ENCODE peak calls at places on chromosomes 1 and 21, in nine cellular contexts. One of them, this sample, is unnamed.

GRCh38 chr1:156602557-156602993 is 1.3 kb upstream of the GPATCH4 start:
- DNase-seq in Peyer's patch: no peak
- DNase-seq in prostate gland: peak
- DNase-seq in testis: no peak
- DNase-seq in IMR-90: no peak
- DNase-seq in ovary: no peak
- DNase-seq in endothelial cell of umbilical vein: no peak
- DNase-seq in stomach: no peak
- DNase-seq in K562: peak
- DNase-seq in this sample: no peak

GRCh38 chr1:14486401-14487110 is 111.9 kb upstream of the KAZN start:
- DNase-seq in endothelial cell of umbilical vein: no peak
- DNase-seq in K562: no peak
- DNase-seq in stomach: no peak
- DNase-seq in IMR-90: peak
- DNase-seq in testis: no peak
- DNase-seq in Peyer's patch: no peak
- DNase-seq in prostate gland: no peak
- DNase-seq in ovary: no peak
- DNase-seq in this sample: peak

GRCh38 chr1:85030536-85030935 is 17.8 kb downstream of the MCOLN3 start:
- DNase-seq in testis: no peak
- DNase-seq in prostate gland: no peak
- DNase-seq in endothelial cell of umbilical vein: no peak
- DNase-seq in ovary: no peak
- DNase-seq in IMR-90: no peak
- DNase-seq in Peyer's patch: no peak
- DNase-seq in stomach: no peak
- DNase-seq in K562: no peak
- DNase-seq in this sample: no peak

GRCh38 chr1:15848929-15849774 is 1.6 kb downstream of the SPEN start:
- DNase-seq in K562: peak
- DNase-seq in stomach: peak
- DNase-seq in IMR-90: peak
- DNase-seq in endothelial cell of umbilical vein: peak
- DNase-seq in prostate gland: peak
- DNase-seq in testis: peak
- DNase-seq in Peyer's patch: peak
- DNase-seq in ovary: peak
- DNase-seq in this sample: peak

GRCh38 chr1:159937014-159937750 is 8.2 kb downstream of the IGSF9 start:
- DNase-seq in endothelial cell of umbilical vein: no peak
- DNase-seq in testis: no peak
- DNase-seq in ovary: no peak
- DNase-seq in K562: no peak
- DNase-seq in IMR-90: no peak
- DNase-seq in Peyer's patch: peak
- DNase-seq in prostate gland: no peak
- DNase-seq in stomach: peak
- DNase-seq in this sample: no peak

GRCh38 chr1:182754915-182755314 is 34.7 kb upstream of the NPL start:
- DNase-seq in testis: no peak
- DNase-seq in endothelial cell of umbilical vein: no peak
- DNase-seq in stomach: no peak
- DNase-seq in IMR-90: no peak
- DNase-seq in ovary: no peak
- DNase-seq in prostate gland: no peak
- DNase-seq in K562: no peak
- DNase-seq in Peyer's patch: no peak
- DNase-seq in this sample: no peak

GRCh38 chr1:171664976-171665375 is 12.5 kb upstream of the MYOC start:
- DNase-seq in testis: no peak
- DNase-seq in IMR-90: no peak
- DNase-seq in Peyer's patch: no peak
- DNase-seq in ovary: no peak
- DNase-seq in prostate gland: no peak
- DNase-seq in K562: no peak
- DNase-seq in stomach: no peak
- DNase-seq in endothelial cell of umbilical vein: no peak
- DNase-seq in this sample: no peak

GRCh38 chr21:42414066-42414465 is 10.4 kb downstream of the UBASH3A start:
- DNase-seq in Peyer's patch: peak
- DNase-seq in stomach: no peak
- DNase-seq in testis: no peak
- DNase-seq in IMR-90: no peak
- DNase-seq in prostate gland: no peak
- DNase-seq in ovary: no peak
- DNase-seq in endothelial cell of umbilical vein: no peak
- DNase-seq in K562: no peak
- DNase-seq in this sample: no peak

GRCh38 chr1:200379431-200379755 is 30.4 kb downstream of the ZNF281 start:
- DNase-seq in ovary: no peak
- DNase-seq in Peyer's patch: no peak
- DNase-seq in K562: no peak
- DNase-seq in prostate gland: no peak
- DNase-seq in IMR-90: peak
- DNase-seq in endothelial cell of umbilical vein: no peak
- DNase-seq in testis: no peak
- DNase-seq in stomach: no peak
- DNase-seq in this sample: no peak

GRCh38 chr1:172616646-172617045 is 42.3 kb upstream of the FASLG start:
- DNase-seq in K562: no peak
- DNase-seq in prostate gland: no peak
- DNase-seq in Peyer's patch: no peak
- DNase-seq in stomach: no peak
- DNase-seq in IMR-90: no peak
- DNase-seq in ovary: no peak
- DNase-seq in endothelial cell of umbilical vein: no peak
- DNase-seq in testis: no peak
- DNase-seq in this sample: no peak

GRCh38 chr1:186443638-186444037 is 17.3 kb downstream of the PDC start:
- DNase-seq in stomach: no peak
- DNase-seq in IMR-90: no peak
- DNase-seq in ovary: no peak
- DNase-seq in prostate gland: no peak
- DNase-seq in testis: no peak
- DNase-seq in endothelial cell of umbilical vein: no peak
- DNase-seq in K562: no peak
- DNase-seq in Peyer's patch: no peak
- DNase-seq in this sample: no peak

GRCh38 chr1:116853680-116854191 is 56.0 kb upstream of the PTGFRN start:
- DNase-seq in Peyer's patch: peak
- DNase-seq in prostate gland: peak
- DNase-seq in ovary: no peak
- DNase-seq in IMR-90: peak
- DNase-seq in testis: no peak
- DNase-seq in stomach: peak
- DNase-seq in endothelial cell of umbilical vein: peak
- DNase-seq in K562: no peak
- DNase-seq in this sample: no peak

GRCh38 chr1:154344977-154345837 is 19.9 kb downstream of the ATP8B2 start:
- DNase-seq in prostate gland: no peak
- DNase-seq in testis: peak
- DNase-seq in stomach: peak
- DNase-seq in Peyer's patch: peak
- DNase-seq in K562: peak
- DNase-seq in IMR-90: peak
- DNase-seq in endothelial cell of umbilical vein: peak
- DNase-seq in ovary: peak
- DNase-seq in this sample: no peak

GRCh38 chr1:207649204-207649753 is 4.3 kb downstream of the CR1L start:
- DNase-seq in endothelial cell of umbilical vein: no peak
- DNase-seq in IMR-90: no peak
- DNase-seq in ovary: no peak
- DNase-seq in testis: no peak
- DNase-seq in stomach: no peak
- DNase-seq in Peyer's patch: no peak
- DNase-seq in K562: no peak
- DNase-seq in prostate gland: no peak
- DNase-seq in this sample: no peak

GRCh38 chr1:41891403-41891896 is 27.3 kb downstream of the HIVEP3 start:
- DNase-seq in endothelial cell of umbilical vein: peak
- DNase-seq in K562: no peak
- DNase-seq in stomach: peak
- DNase-seq in IMR-90: peak
- DNase-seq in ovary: no peak
- DNase-seq in Peyer's patch: peak
- DNase-seq in prostate gland: no peak
- DNase-seq in testis: no peak
- DNase-seq in this sample: no peak

GRCh38 chr1:114116086-114116485 is 37.6 kb downstream of the SYT6 start:
- DNase-seq in endothelial cell of umbilical vein: no peak
- DNase-seq in ovary: no peak
- DNase-seq in Peyer's patch: no peak
- DNase-seq in K562: no peak
- DNase-seq in prostate gland: no peak
- DNase-seq in testis: no peak
- DNase-seq in stomach: no peak
- DNase-seq in IMR-90: no peak
- DNase-seq in this sample: no peak

GRCh38 chr1:205858141-205858961 is 8.4 kb upstream of the PM20D1 start:
- DNase-seq in stomach: no peak
- DNase-seq in endothelial cell of umbilical vein: no peak
- DNase-seq in IMR-90: no peak
- DNase-seq in ovary: no peak
- DNase-seq in prostate gland: no peak
- DNase-seq in testis: no peak
- DNase-seq in K562: no peak
- DNase-seq in Peyer's patch: no peak
- DNase-seq in this sample: no peak

GRCh38 chr21:31347435-31348032 is 3.5 kb upstream of the TIAM1 start:
- DNase-seq in ovary: no peak
- DNase-seq in Peyer's patch: no peak
- DNase-seq in endothelial cell of umbilical vein: no peak
- DNase-seq in K562: peak
- DNase-seq in testis: no peak
- DNase-seq in stomach: no peak
- DNase-seq in prostate gland: no peak
- DNase-seq in IMR-90: peak
- DNase-seq in this sample: no peak

GRCh38 chr1:228940931-228941330 is 205.7 kb downstream of the RHOU start:
- DNase-seq in Peyer's patch: no peak
- DNase-seq in stomach: no peak
- DNase-seq in IMR-90: no peak
- DNase-seq in prostate gland: no peak
- DNase-seq in ovary: no peak
- DNase-seq in testis: no peak
- DNase-seq in endothelial cell of umbilical vein: no peak
- DNase-seq in K562: no peak
- DNase-seq in this sample: no peak
- TF ChIP-seq CTCF in Peyer's patch: no peak
- TF ChIP-seq CTCF in stomach: no peak
- TF ChIP-seq CTCF in IMR-90: no peak
- TF ChIP-seq CTCF in prostate gland: no peak
- TF ChIP-seq CTCF in ovary: no peak
- TF ChIP-seq CTCF in testis: no peak
- TF ChIP-seq CTCF in endothelial cell of umbilical vein: no peak
- TF ChIP-seq CTCF in K562: no peak
- TF ChIP-seq CTCF in this sample: no peak

DNA sequence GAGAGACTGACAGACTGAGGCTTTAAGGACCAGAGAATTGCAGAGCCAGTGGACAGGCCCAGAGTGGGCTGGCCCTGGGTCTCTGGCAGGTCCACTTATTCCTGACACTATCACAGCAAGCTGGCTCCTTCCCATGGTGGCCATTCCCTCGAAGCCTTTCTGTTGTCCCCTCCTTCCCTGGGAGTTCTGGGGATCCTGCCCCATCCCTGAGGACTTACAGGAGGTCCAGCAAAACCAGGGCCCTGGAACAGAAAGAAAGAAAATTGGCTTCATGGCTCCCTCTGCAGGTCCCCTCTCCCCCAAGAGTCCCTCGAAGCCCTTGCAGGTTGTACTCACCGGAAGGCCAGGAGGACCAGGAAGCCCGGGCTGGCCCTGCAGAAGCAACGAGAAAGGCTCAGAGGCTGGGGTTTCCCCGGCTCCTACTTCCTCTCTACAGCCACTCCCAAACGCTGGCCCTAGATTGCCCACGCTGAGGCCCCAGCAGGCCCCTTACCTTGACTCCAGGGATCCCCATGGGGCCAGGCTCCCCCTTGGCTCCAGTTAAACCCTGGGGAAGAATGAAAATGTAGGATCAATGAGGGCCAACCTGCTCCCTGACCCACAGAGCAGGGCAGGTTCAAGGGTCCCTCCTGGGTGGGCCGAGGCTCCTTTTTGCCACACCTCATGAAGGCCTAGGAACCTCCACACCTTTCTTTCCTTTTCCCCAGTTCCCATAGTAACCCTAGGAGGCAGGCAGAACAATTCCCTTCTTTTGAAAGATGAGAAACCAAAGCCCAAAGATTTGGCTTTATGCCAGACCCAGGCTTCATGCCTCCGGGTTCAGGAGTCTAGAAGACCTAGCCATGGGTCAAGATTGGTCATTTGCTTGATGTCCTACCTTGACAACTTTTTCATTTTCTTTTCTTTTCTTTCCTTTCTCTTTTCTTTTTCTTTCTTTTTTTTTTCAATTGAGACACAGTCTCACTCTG is 4.6 kb downstream of the COL9A2 start:
- DNase-seq in Peyer's patch: peak
- DNase-seq in stomach: peak
- DNase-seq in endothelial cell of umbilical vein: no peak
- DNase-seq in testis: no peak
- DNase-seq in prostate gland: no peak
- DNase-seq in ovary: no peak
- DNase-seq in K562: no peak
- DNase-seq in IMR-90: no peak
- DNase-seq in this sample: no peak
- TF ChIP-seq POLR2A in Peyer's patch: no peak
- TF ChIP-seq POLR2A in stomach: no peak
- TF ChIP-seq POLR2A in endothelial cell of umbilical vein: no peak
- TF ChIP-seq POLR2A in testis: no peak
- TF ChIP-seq POLR2A in prostate gland: no peak
- TF ChIP-seq POLR2A in ovary: no peak
- TF ChIP-seq POLR2A in K562: no peak
- TF ChIP-seq POLR2A in IMR-90: no peak
- TF ChIP-seq POLR2A in this sample: no peak

GRCh38 chr1:44327679-44328491 is 27.2 kb downstream of the ERI3 start:
- DNase-seq in testis: peak
- DNase-seq in endothelial cell of umbilical vein: peak
- DNase-seq in K562: peak
- DNase-seq in Peyer's patch: peak
- DNase-seq in IMR-90: peak
- DNase-seq in stomach: peak
- DNase-seq in ovary: peak
- DNase-seq in prostate gland: peak
- DNase-seq in this sample: peak
- H3K27ac ChIP-seq in testis: no peak
- H3K27ac ChIP-seq in endothelial cell of umbilical vein: peak
- H3K27ac ChIP-seq in K562: no peak
- H3K27ac ChIP-seq in Peyer's patch: no peak
- H3K27ac ChIP-seq in IMR-90: peak
- H3K27ac ChIP-seq in stomach: no peak
- H3K27ac ChIP-seq in ovary: no peak
- H3K27ac ChIP-seq in prostate gland: peak
- H3K27ac ChIP-seq in this sample: no peak

DNA sequence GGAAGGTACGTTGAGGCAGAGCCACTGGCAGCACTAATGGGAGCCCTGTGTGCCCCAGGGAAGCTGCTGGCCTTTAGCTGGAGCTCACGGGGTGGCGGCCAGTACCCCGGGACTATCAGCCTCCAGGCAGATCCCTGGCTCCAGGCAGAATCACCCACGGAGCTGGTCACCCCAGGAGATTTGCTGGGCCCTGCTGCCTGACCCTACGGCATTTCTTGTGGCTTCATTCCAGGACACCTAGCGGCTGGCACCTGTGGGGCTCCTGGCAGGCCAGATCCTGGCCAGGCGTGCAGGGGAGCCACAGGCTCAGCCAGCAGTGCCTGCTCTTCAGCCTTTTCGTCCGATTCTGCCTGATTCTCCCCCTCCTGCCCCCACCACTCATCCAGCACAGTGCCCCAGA is 7.1 kb downstream of the PADI1 start:
- DNase-seq in IMR-90: no peak
- DNase-seq in stomach: peak
- DNase-seq in K562: no peak
- DNase-seq in endothelial cell of umbilical vein: no peak
- DNase-seq in testis: no peak
- DNase-seq in ovary: no peak
- DNase-seq in prostate gland: peak
- DNase-seq in Peyer's patch: no peak
- DNase-seq in this sample: no peak
- TF ChIP-seq CTCF in IMR-90: no peak
- TF ChIP-seq CTCF in stomach: no peak
- TF ChIP-seq CTCF in K562: no peak
- TF ChIP-seq CTCF in endothelial cell of umbilical vein: no peak
- TF ChIP-seq CTCF in testis: no peak
- TF ChIP-seq CTCF in ovary: no peak
- TF ChIP-seq CTCF in prostate gland: no peak
- TF ChIP-seq CTCF in Peyer's patch: no peak
- TF ChIP-seq CTCF in this sample: no peak